ENCODE peak calls at places on chromosomes 16 and 17, in eight cellular contexts. X, A, L, K, T, S, N and C are unnamed samples.

GRCh38 chr16:8858994-8859912 is 9.6 kb downstream of the CARHSP1 start:
- DNase-seq in T (no peak), A (no peak), L (peak), S (no peak), X (no peak), K (no peak), N (no peak), C (no peak)

GRCh38 chr17:14359251-14359939 is 58.5 kb downstream of the HS3ST3B1 start:
- DNase-seq in X (peak), N (no peak), L (no peak), A (no peak), T (no peak), K (no peak), S (no peak), C (no peak)

GRCh38 chr16:54050281-54051210 is 236.0 kb downstream of the IRX3 start:
- DNase-seq in K (no peak), L (no peak), S (no peak), X (no peak), T (no peak), A (no peak), N (no peak), C (peak)

GRCh38 chr16:83830091-83830768 is 22.5 kb downstream of the HSBP1 start:
- DNase-seq in S (no peak), L (no peak), A (no peak), X (no peak), T (no peak), K (no peak), N (no peak), C (no peak)

GRCh38 chr17:75498019-75498725 is 17.2 kb downstream of the CASKIN2 start:
- DNase-seq in A (no peak), T (no peak), L (no peak), K (no peak), N (no peak), S (no peak), X (no peak), C (no peak)

GRCh38 chr17:42642377-42642776 is 16.7 kb upstream of the TUBG2 start:
- DNase-seq in X (no peak), S (no peak), N (no peak), T (no peak), K (no peak), A (no peak), L (no peak), C (no peak)

GRCh38 chr16:75546293-75546692 is 9.8 kb downstream of the TMEM231 start:
- DNase-seq in A (no peak), X (no peak), N (no peak), K (no peak), L (no peak), S (no peak), T (no peak), C (no peak)

GRCh38 chr16:88430524-88431446 is 22.3 kb upstream of the ZFPM1 start:
- DNase-seq in A (no peak), X (peak), N (no peak), K (no peak), S (no peak), L (no peak), T (no peak), C (no peak)

GRCh38 chr17:64155751-64156544 is 26.0 kb upstream of the ERN1 start:
- DNase-seq in K (peak), L (peak), N (peak), X (no peak), S (no peak), T (no peak), A (peak), C (no peak)